ENCODE peak calls at places on chromosomes 7 and 10, in five cellular contexts. H, U, V, T and Y are unnamed samples.

GRCh38 chr10:42753126-42753506 is 29.5 kb upstream of the BMS1 start:
- DNase-seq in H (peak), U (peak), V (peak), T (peak), Y (peak)

GRCh38 chr10:103231047-103231551 is 14.6 kb upstream of the RPEL1 start:
- DNase-seq in H (peak), U (no peak), V (peak), T (peak), Y (peak)

GRCh38 chr10:86601956-86602592 is 52.3 kb upstream of the OPN4 start:
- DNase-seq in H (no peak), U (no peak), V (no peak), T (no peak), Y (no peak)

GRCh38 chr7:47535033-47535703 is 46.7 kb downstream of the TNS3 start:
- DNase-seq in H (peak), U (no peak), V (peak), T (peak), Y (no peak)

GRCh38 chr7:4479367-4480039 is 202.6 kb upstream of the FOXK1 start:
- DNase-seq in H (peak), U (no peak), V (peak), T (peak), Y (peak)

GRCh38 chr7:25216837-25217236 is 11.4 kb downstream of the NPVF start:
- DNase-seq in H (peak), U (no peak), V (peak), T (peak), Y (peak)

GRCh38 chr10:119686465-119687191 is 35.4 kb downstream of the BAG3 start:
- DNase-seq in H (peak), U (peak), V (peak), T (peak), Y (peak)

GRCh38 chr7:134712196-134712595 is 65.5 kb downstream of the BPGM start:
- DNase-seq in H (no peak), U (no peak), V (peak), T (no peak), Y (peak)

GRCh38 chr7:108609643-108610042 is 40.0 kb downstream of the DNAJB9 start:
- DNase-seq in H (no peak), U (no peak), V (no peak), T (no peak), Y (no peak)

GRCh38 chr7:106057962-106058901 is 53.9 kb downstream of the SYPL1 start:
- DNase-seq in H (no peak), U (no peak), V (no peak), T (no peak), Y (peak)

GRCh38 chr10:84243759-84244158 is 1.1 kb upstream of the RGR start:
- DNase-seq in H (no peak), U (no peak), V (no peak), T (no peak), Y (peak)

GRCh38 chr7:107150375-107151073 is 18.3 kb upstream of the HBP1 start:
- DNase-seq in H (peak), U (peak), V (peak), T (peak), Y (peak)

GRCh38 chr10:17348111-17349008 is 106.0 kb downstream of the ST8SIA6 start:
- DNase-seq in H (peak), U (peak), V (peak), T (peak), Y (peak)

GRCh38 chr10:91127341-91128082 is 93.0 kb upstream of the PCGF5 start:
- DNase-seq in H (no peak), U (no peak), V (no peak), T (peak), Y (peak)

GRCh38 chr10:48608279-48608681 is 3.4 kb upstream of the ARHGAP22 start:
- DNase-seq in H (peak), U (no peak), V (no peak), T (no peak), Y (no peak)

GRCh38 chr7:142231716-142232115 is 26.1 kb downstream of the PRSS58 start:
- DNase-seq in H (peak), U (no peak), V (no peak), T (no peak), Y (no peak)

GRCh38 chr7:153370092-153370491 is 610.5 kb downstream of the ACTR3B start:
- DNase-seq in H (no peak), U (no peak), V (no peak), T (no peak), Y (no peak)

GRCh38 chr7:44587843-44588711 is 6.0 kb upstream of the TMED4 start:
- DNase-seq in H (peak), U (no peak), V (peak), T (peak), Y (peak)

GRCh38 chr7:29642494-29643155 is 79.0 kb downstream of the PRR15 start:
- DNase-seq in H (peak), U (no peak), V (peak), T (no peak), Y (no peak)

GRCh38 chr10:111076191-111076681 is 593 bp upstream of the ADRA2A start:
- DNase-seq in H (peak), U (peak), V (peak), T (peak), Y (peak)

GRCh38 chr10:119306514-119306951 is 99.2 kb downstream of the GRK5 start:
- DNase-seq in H (peak), U (no peak), V (peak), T (peak), Y (no peak)

GRCh38 chr10:12322583-12323131 is 26.7 kb upstream of the CAMK1D start:
- DNase-seq in H (no peak), U (no peak), V (no peak), T (no peak), Y (no peak)

GRCh38 chr10:102312683-102313082 is 67.4 kb downstream of the GBF1 start:
- DNase-seq in H (no peak), U (no peak), V (peak), T (peak), Y (no peak)

GRCh38 chr7:101154693-101155102 is 422 bp downstream of the AP1S1 start:
- DNase-seq in H (no peak), U (no peak), V (no peak), T (no peak), Y (no peak)

GRCh38 chr7:79352323-79352722 is 101.1 kb downstream of the MAGI2 start:
- DNase-seq in H (no peak), U (no peak), V (no peak), T (peak), Y (no peak)

GRCh38 chr7:28190077-28190476 is 9.5 kb upstream of the JAZF1 start:
- DNase-seq in H (no peak), U (no peak), V (no peak), T (no peak), Y (no peak)

GRCh38 chr10:95475827-95476481 is 85.2 kb downstream of the SORBS1 start:
- DNase-seq in H (peak), U (no peak), V (no peak), T (no peak), Y (no peak)

GRCh38 chr7:101018271-101019167 is 1.4 kb upstream of the MUC17 start:
- DNase-seq in H (no peak), U (peak), V (no peak), T (peak), Y (no peak)

GRCh38 chr10:6203331-6204062 is 765 bp downstream of the PFKFB3 start:
- DNase-seq in H (peak), U (peak), V (peak), T (peak), Y (peak)

GRCh38 chr7:78852951-78853350 is 600.5 kb downstream of the MAGI2 start:
- DNase-seq in H (no peak), U (no peak), V (peak), T (peak), Y (no peak)

GRCh38 chr7:143002106-143002505 is 24.8 kb downstream of the OR9A2 start:
- DNase-seq in H (peak), U (no peak), V (no peak), T (peak), Y (no peak)

GRCh38 chr10:62582804-62583208 is 208.6 kb downstream of the ZNF365 start:
- DNase-seq in H (peak), U (peak), V (peak), T (peak), Y (peak)

GRCh38 chr7:28055161-28055544 is 125.4 kb downstream of the JAZF1 start:
- DNase-seq in H (no peak), U (no peak), V (peak), T (no peak), Y (no peak)

GRCh38 chr10:11424456-11425287 is 186.8 kb downstream of the USP6NL start:
- DNase-seq in H (peak), U (no peak), V (peak), T (peak), Y (peak)